ENCODE peak calls at places on chromosomes 13 and 19, in seven cellular contexts. S, G, T, D, Y, I and U are unnamed samples.
A peak's percentile ranks its signal among the peaks of the same experiment; 100 is the strongest.

GRCh38 chr13:114068723-114069322 is 63.6 kb downstream of the RASA3 start:
- DNase-seq in S (no peak), G (no peak), T (peak; percentile 53), D (no peak), Y (peak; percentile 24), I (no peak), U (no peak)

GRCh38 chr19:18160792-18161690 is 8.1 kb downstream of the PIK3R2 start:
- DNase-seq in S (peak; percentile 85), G (peak; percentile 80), T (peak; percentile 80), D (peak; percentile 74), Y (peak; percentile 19), I (peak; percentile 82), U (peak; percentile 68)

GRCh38 chr13:81738364-81738763 is 1397.4 kb upstream of the SPRY2 start:
- DNase-seq in S (no peak), G (peak; percentile 1), T (no peak), D (no peak), Y (no peak), I (no peak), U (no peak)

GRCh38 chr19:18309525-18310064 is 13.3 kb downstream of the LSM4 start:
- DNase-seq in S (no peak), G (no peak), T (no peak), D (no peak), Y (no peak), I (no peak), U (no peak)

GRCh38 chr13:43572601-43573360 is 214.0 kb downstream of the ENOX1 start:
- DNase-seq in S (no peak), G (peak; percentile 43), T (no peak), D (no peak), Y (peak; percentile 18), I (no peak), U (no peak)

GRCh38 chr13:66180806-66181205 is 1049.3 kb downstream of the PCDH9 start:
- DNase-seq in S (no peak), G (no peak), T (no peak), D (no peak), Y (no peak), I (no peak), U (no peak)

GRCh38 chr13:31670831-31671617 is 68.3 kb upstream of the RXFP2 start:
- DNase-seq in S (no peak), G (no peak), T (no peak), D (no peak), Y (no peak), I (no peak), U (no peak)

GRCh38 chr19:35156673-35157014 is 2.1 kb downstream of the FXYD5 start:
- DNase-seq in S (no peak), G (no peak), T (no peak), D (no peak), Y (no peak), I (no peak), U (no peak)

GRCh38 chr19:16605552-16605951 is 22.5 kb downstream of the MED26 start:
- DNase-seq in S (no peak), G (no peak), T (no peak), D (no peak), Y (no peak), I (peak; percentile 36), U (no peak)

GRCh38 chr13:73938375-73939070 is 195.7 kb downstream of the KLF12 start:
- DNase-seq in S (no peak), G (peak; percentile 69), T (no peak), D (no peak), Y (peak; percentile 49), I (no peak), U (no peak)

GRCh38 chr19:18280247-18281081 is 958 bp downstream of the JUND start:
- DNase-seq in S (peak; percentile 82), G (peak; percentile 91), T (peak; percentile 79), D (peak; percentile 49), Y (peak; percentile 59), I (peak; percentile 87), U (peak; percentile 64)

GRCh38 chr19:4102339-4103072 is 21.4 kb downstream of the MAP2K2 start:
- DNase-seq in S (no peak), G (no peak), T (no peak), D (no peak), Y (no peak), I (no peak), U (no peak)

GRCh38 chr19:50702158-50702869 is 17.3 kb downstream of the SHANK1 start:
- DNase-seq in S (no peak), G (no peak), T (no peak), D (no peak), Y (no peak), I (no peak), U (no peak)

GRCh38 chr19:11180346-11180745 is 17.0 kb downstream of the KANK2 start:
- DNase-seq in S (no peak), G (no peak), T (no peak), D (no peak), Y (no peak), I (no peak), U (no peak)

GRCh38 chr19:46271488-46272197 is 25.2 kb upstream of the HIF3A start:
- DNase-seq in S (no peak), G (peak; percentile 44), T (no peak), D (no peak), Y (no peak), I (no peak), U (no peak)

GRCh38 chr19:49555600-49556411 is 24.6 kb downstream of the NOSIP start:
- DNase-seq in S (peak; percentile 76), G (peak; percentile 69), T (peak; percentile 90), D (no peak), Y (no peak), I (peak; percentile 96), U (no peak)

GRCh38 chr13:91369432-91369831 is 21.9 kb downstream of the MIR17HG start:
- DNase-seq in S (no peak), G (no peak), T (no peak), D (no peak), Y (no peak), I (no peak), U (no peak)

GRCh38 chr19:1240925-1241324 is 626 bp upstream of the ATP5F1D start:
- DNase-seq in S (no peak), G (no peak), T (no peak), D (no peak), Y (no peak), I (no peak), U (no peak)

GRCh38 chr13:106533940-106534843 is 1.3 kb downstream of the EFNB2 start:
- DNase-seq in S (peak; percentile 53), G (no peak), T (peak; percentile 64), D (no peak), Y (no peak), I (peak; percentile 40), U (peak; percentile 37)

GRCh38 chr13:42330991-42331390 is 59.0 kb downstream of the AKAP11 start:
- DNase-seq in S (no peak), G (no peak), T (no peak), D (no peak), Y (no peak), I (no peak), U (no peak)

GRCh38 chr13:49530452-49530851 is 34.7 kb downstream of the PHF11 start:
- DNase-seq in S (no peak), G (no peak), T (no peak), D (no peak), Y (no peak), I (no peak), U (no peak)

GRCh38 chr13:61880576-61881283 is 465.1 kb upstream of the PCDH20 start:
- DNase-seq in S (no peak), G (no peak), T (peak; percentile 66), D (no peak), Y (no peak), I (peak; percentile 15), U (no peak)
- TF ChIP-seq CTCF in S (peak; percentile 78), G (peak; percentile 42), T (peak; percentile 44), D (peak; percentile 59), Y (no peak), I (peak; percentile 37), U (peak; percentile 41)

GRCh38 chr19:6393982-6394412 is 1.0 kb upstream of the GTF2F1 start:
- DNase-seq in S (no peak), G (no peak), T (no peak), D (no peak), Y (no peak), I (no peak), U (no peak)
- TF ChIP-seq CTCF in S (no peak), G (no peak), T (no peak), D (no peak), Y (no peak), I (no peak), U (no peak)

DNA sequence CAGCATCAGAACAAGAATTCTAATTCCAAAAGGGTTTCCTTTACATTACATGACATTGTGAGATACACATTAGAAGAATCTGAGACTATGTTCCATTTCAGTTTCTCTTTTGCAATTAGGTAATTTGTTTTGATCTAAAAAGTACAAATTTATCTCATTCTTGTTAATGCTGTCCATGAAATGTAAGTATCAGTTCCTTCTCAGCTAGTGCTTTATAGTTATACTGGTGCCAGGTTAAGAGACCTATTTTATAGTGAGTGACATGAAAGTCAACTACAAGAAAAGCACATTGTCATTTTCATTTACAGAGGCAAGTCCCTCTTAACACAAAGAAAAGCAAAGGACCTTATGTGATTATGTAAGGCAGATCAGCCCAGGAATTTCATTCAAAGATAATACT is 43.9 kb downstream of the RCBTB2 start:
- DNase-seq in S (no peak), G (no peak), T (no peak), D (no peak), Y (no peak), I (no peak), U (no peak)
- TF ChIP-seq CTCF in S (no peak), G (no peak), T (no peak), D (no peak), Y (no peak), I (no peak), U (no peak)

GRCh38 chr19:14434543-14435319 is 1.6 kb downstream of the PKN1 start:
- DNase-seq in S (no peak), G (peak; percentile 70), T (no peak), D (no peak), Y (no peak), I (peak; percentile 41), U (no peak)

GRCh38 chr19:14435320-14436050 is 2.4 kb downstream of the PKN1 start:
- DNase-seq in S (no peak), G (no peak), T (no peak), D (no peak), Y (no peak), I (no peak), U (no peak)

GRCh38 chr19:14434157-14434501 is 1.0 kb downstream of the PKN1 start:
- DNase-seq in S (no peak), G (no peak), T (no peak), D (no peak), Y (no peak), I (peak; percentile 39), U (no peak)

GRCh38 chr19:14432817-14433453 is at the start of gene PKN1:
- DNase-seq in S (peak; percentile 81), G (peak; percentile 41), T (peak; percentile 82), D (peak; percentile 64), Y (no peak), I (peak; percentile 65), U (no peak)

DNA sequence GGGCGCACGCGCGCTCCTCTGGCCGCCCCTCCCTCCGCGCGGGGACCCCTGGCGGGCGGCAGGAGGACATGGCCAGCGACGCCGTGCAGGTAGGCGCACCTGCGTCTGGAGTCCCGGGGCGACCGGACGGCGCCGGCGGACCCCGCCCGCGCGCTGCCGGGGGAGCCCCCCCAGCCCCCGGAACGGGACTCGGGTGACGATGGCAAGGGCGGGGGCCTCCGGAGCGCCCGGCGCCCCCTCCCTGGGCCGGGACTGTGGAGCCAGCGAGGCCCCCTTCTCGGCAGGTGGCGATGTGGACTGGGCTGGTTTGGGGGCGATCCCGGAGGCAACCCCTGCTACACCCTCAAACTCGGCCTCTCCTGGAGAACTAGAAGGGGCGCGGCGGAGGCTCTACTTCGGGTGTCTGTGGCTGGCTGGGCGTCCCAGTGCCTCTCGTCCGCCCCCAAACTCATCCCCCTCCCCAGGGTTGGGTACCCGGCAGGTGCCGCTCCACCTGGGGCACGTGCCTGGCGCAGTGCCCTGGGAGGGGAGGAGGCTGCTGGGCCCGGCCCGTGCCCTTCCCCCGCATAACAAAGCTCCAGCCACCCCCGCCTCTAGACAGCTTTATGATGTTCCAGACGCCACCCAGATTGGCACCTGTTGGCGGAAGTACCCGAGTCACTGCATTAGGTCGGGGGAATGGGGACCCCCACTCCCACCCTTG is 499 bp downstream of the PKN1 start:
- DNase-seq in S (no peak), G (peak; percentile 24), T (no peak), D (no peak), Y (no peak), I (peak; percentile 66), U (peak; percentile 49)
- TF ChIP-seq CTCF in S (peak; percentile 18), G (no peak), T (no peak), D (peak; percentile 46), Y (no peak), I (no peak), U (no peak)